ENCODE peak calls at places on chromosomes 13 and 19, in eight cellular contexts. L is GM23338, S is AG09309, K is colonic mucosa, C is nephron progenitor cell, R is cardiac muscle cell, M is pancreas, G is mammary epithelial cell. U is an unnamed sample.

GRCh38 chr19:44776402-44777096 is 1.1 kb upstream of the CBLC start:
- DNase-seq in L (peak; percentile 77), S (no peak), K (peak; percentile 95), C (no peak), R (no peak), M (no peak), G (peak; percentile 95), U (no peak)

GRCh38 chr13:29362849-29363604 is 232.5 kb downstream of the SLC7A1 start:
- DNase-seq in L (peak; percentile 89), S (no peak), K (peak; percentile 36), C (peak; percentile 55), R (peak; percentile 58), M (peak; percentile 41), G (peak; percentile 32), U (peak; percentile 61)

GRCh38 chr13:50670272-50670671 is 173.2 kb downstream of the DLEU7 start:
- DNase-seq in L (no peak), S (no peak), K (no peak), C (no peak), R (no peak), M (no peak), G (no peak), U (no peak)

GRCh38 chr19:6767081-6767356 is 216 bp downstream of the SH2D3A start:
- DNase-seq in L (peak; percentile 36), S (no peak), K (peak; percentile 73), C (no peak), R (no peak), M (no peak), G (peak; percentile 85), U (no peak)

GRCh38 chr19:658059-658839 is 4.8 kb downstream of the RNF126 start:
- DNase-seq in L (no peak), S (no peak), K (no peak), C (no peak), R (no peak), M (no peak), G (no peak), U (no peak)

GRCh38 chr13:51000576-51001260 is 91.1 kb downstream of the RNASEH2B start:
- DNase-seq in L (no peak), S (peak; percentile 40), K (no peak), C (peak; percentile 40), R (peak; percentile 63), M (no peak), G (peak; percentile 92), U (no peak)

GRCh38 chr13:22642088-22642487 is 538.7 kb upstream of the SGCG start:
- DNase-seq in L (no peak), S (no peak), K (no peak), C (no peak), R (no peak), M (no peak), G (no peak), U (no peak)

GRCh38 chr13:99731747-99732146 is 230.5 kb downstream of the TM9SF2 start:
- DNase-seq in L (peak; percentile 48), S (no peak), K (no peak), C (no peak), R (no peak), M (no peak), G (no peak), U (no peak)

GRCh38 chr13:51523082-51523518 is 61.2 kb upstream of the WDFY2 start:
- DNase-seq in L (no peak), S (no peak), K (no peak), C (no peak), R (peak; percentile 81), M (no peak), G (peak; percentile 77), U (no peak)

GRCh38 chr13:106036870-106037269 is 498.6 kb downstream of the EFNB2 start:
- DNase-seq in L (peak; percentile 39), S (no peak), K (no peak), C (no peak), R (no peak), M (peak; percentile 13), G (no peak), U (no peak)

GRCh38 chr19:49710372-49710951 is 19.5 kb downstream of the CPT1C start:
- DNase-seq in L (no peak), S (peak; percentile 8), K (no peak), C (no peak), R (peak; percentile 27), M (no peak), G (no peak), U (no peak)

GRCh38 chr19:32570081-32570785 is 10.8 kb upstream of the PDCD5 start:
- DNase-seq in L (peak; percentile 85), S (peak; percentile 13), K (peak; percentile 47), C (peak; percentile 56), R (peak; percentile 72), M (peak; percentile 43), G (peak; percentile 49), U (peak; percentile 67)

GRCh38 chr13:43360911-43361605 is 337.7 kb downstream of the DNAJC15 start:
- DNase-seq in L (no peak), S (no peak), K (no peak), C (no peak), R (peak; percentile 53), M (no peak), G (peak; percentile 8), U (no peak)

GRCh38 chr19:46254776-46255175 is 25.2 kb downstream of the IGFL1 start:
- DNase-seq in L (no peak), S (no peak), K (no peak), C (no peak), R (no peak), M (no peak), G (peak; percentile 73), U (no peak)

GRCh38 chr13:109668433-109669233 is 117.8 kb downstream of the IRS2 start:
- DNase-seq in L (no peak), S (no peak), K (no peak), C (no peak), R (no peak), M (no peak), G (no peak), U (no peak)

GRCh38 chr19:48746738-48747575 is at the start of gene IZUMO1:
- DNase-seq in L (peak; percentile 97), S (no peak), K (peak; percentile 71), C (peak; percentile 88), R (peak; percentile 97), M (peak; percentile 85), G (no peak), U (peak; percentile 87)

GRCh38 chr19:4075373-4075772 is 8.7 kb upstream of the ZBTB7A start:
- DNase-seq in L (no peak), S (no peak), K (no peak), C (no peak), R (no peak), M (no peak), G (no peak), U (no peak)

GRCh38 chr19:7442423-7442822 is 46.4 kb downstream of the PEX11G start:
- DNase-seq in L (no peak), S (no peak), K (no peak), C (no peak), R (peak; percentile 54), M (no peak), G (no peak), U (no peak)

GRCh38 chr13:111344471-111345191 is 24.2 kb downstream of the TEX29 start:
- DNase-seq in L (peak; percentile 92), S (no peak), K (no peak), C (peak; percentile 65), R (peak; percentile 24), M (peak; percentile 28), G (no peak), U (peak; percentile 70)
- TF ChIP-seq CTCF in L (peak; percentile 58), S (peak; percentile 44), K (no peak), C (peak; percentile 64), R (peak; percentile 41), M (no peak), G (no peak), U (peak; percentile 67)

GRCh38 chr13:111503376-111503775 is 182.9 kb downstream of the TEX29 start:
- DNase-seq in L (no peak), S (no peak), K (no peak), C (no peak), R (no peak), M (no peak), G (no peak), U (no peak)

GRCh38 chr13:111506131-111506530 is 185.7 kb downstream of the TEX29 start:
- DNase-seq in L (no peak), S (no peak), K (no peak), C (no peak), R (no peak), M (no peak), G (no peak), U (no peak)

GRCh38 chr13:111506621-111507020 is 186.2 kb downstream of the TEX29 start:
- DNase-seq in L (no peak), S (no peak), K (no peak), C (no peak), R (no peak), M (no peak), G (no peak), U (no peak)

GRCh38 chr13:111503905-111504695 is 183.7 kb downstream of the TEX29 start:
- DNase-seq in L (no peak), S (no peak), K (no peak), C (no peak), R (no peak), M (no peak), G (no peak), U (no peak)

GRCh38 chr13:111505175-111505777 is 184.8 kb downstream of the TEX29 start:
- DNase-seq in L (peak; percentile 90), S (no peak), K (no peak), C (peak; percentile 66), R (no peak), M (no peak), G (no peak), U (peak; percentile 61)
- TF ChIP-seq CTCF in L (peak; percentile 81), S (no peak), K (no peak), C (peak; percentile 63), R (no peak), M (no peak), G (no peak), U (peak; percentile 32)

DNA sequence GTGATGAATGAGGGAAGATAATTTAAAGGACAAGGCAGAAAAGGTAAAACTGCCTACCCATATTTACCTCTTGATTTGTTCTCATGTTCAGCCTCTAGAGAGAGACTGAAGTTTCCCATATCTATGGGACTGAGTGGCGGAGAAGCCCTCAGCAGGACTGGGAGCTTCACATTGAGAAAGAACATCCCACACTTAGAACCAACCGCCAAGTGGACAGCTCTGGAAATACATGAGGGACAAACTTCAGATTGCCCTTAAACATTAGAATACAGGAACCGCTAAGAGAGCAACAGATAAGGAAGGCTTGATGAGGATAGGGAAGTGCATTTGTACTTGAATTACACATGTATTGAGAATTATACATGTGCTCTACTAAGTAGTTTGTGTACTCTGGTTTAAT is 316.0 kb upstream of the MIR17HG start:
- DNase-seq in L (peak; percentile 44), S (no peak), K (no peak), C (no peak), R (no peak), M (no peak), G (no peak), U (no peak)
- TF ChIP-seq CTCF in L (peak; percentile 42), S (no peak), K (no peak), C (no peak), R (no peak), M (no peak), G (no peak), U (peak; percentile 33)

DNA sequence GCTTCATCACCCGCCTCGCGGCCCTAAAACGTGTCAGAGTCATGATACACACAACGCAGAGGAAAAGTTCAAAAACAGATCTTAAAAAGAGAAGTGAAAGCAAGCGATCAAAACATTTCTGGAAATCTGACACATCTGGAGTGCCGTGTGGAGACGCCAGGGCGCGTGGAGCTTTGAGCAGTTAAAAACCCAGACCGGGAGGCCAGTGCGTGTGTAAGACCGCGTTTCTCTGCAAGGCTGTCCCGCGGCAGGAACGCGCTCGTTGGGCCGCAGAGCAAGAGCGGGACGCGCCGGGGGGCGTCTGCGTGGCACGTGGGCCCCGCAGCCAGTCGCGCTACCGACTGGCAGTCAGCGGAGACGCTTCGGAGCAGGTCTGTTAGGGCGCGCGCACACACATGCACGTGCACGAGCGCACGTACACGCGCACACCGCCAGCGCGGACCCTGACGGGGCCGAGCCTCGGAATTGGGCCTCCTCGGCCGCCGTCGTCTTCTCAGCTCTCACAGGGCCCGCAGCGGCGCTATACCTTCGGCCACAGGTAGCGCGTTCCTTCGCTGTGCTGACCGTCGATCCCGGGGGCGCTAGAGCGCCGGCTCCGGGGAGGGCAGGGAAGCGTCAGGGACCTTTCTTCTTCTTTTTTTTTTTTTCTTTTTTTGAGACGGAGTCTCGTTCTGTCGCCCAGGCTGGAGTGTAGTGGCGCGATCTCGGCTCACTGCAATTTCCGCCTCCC is 35.8 kb downstream of the RNF6 start:
- DNase-seq in L (peak; percentile 97), S (peak; percentile 49), K (peak; percentile 91), C (peak; percentile 85), R (peak; percentile 96), M (peak; percentile 91), G (peak; percentile 92), U (peak; percentile 81)
- TF ChIP-seq CTCF in L (peak; percentile 48), S (peak; percentile 46), K (peak; percentile 47), C (peak; percentile 55), R (peak; percentile 45), M (peak; percentile 32), G (peak; percentile 76), U (no peak)

U was measured in glutamatergic neuron.